ENCODE peak calls at places on chromosomes 7 and 10, in seven cellular contexts. T is GM23248, S is pancreas, O is neuronal stem cell, M is fibroblast of lung, H is psoas muscle, Q is right atrium auricular region. U is an unnamed sample.

GRCh38 chr10:3749597-3750351 is 35.2 kb downstream of the KLF6 start:
- DNase-seq in S (no peak), T (peak; percentile 80), O (no peak), M (peak; percentile 70), Q (no peak), H (peak; percentile 48), U (no peak)

GRCh38 chr7:75638607-75639070 is 100.1 kb downstream of the HIP1 start:
- DNase-seq in M (peak; percentile 48), H (peak; percentile 53), O (peak; percentile 63), Q (peak; percentile 66), S (no peak), T (peak; percentile 83), U (peak; percentile 62)

GRCh38 chr7:156639426-156640256 is 933 bp upstream of the RNF32 start:
- DNase-seq in H (no peak), M (peak; percentile 10), S (peak; percentile 27), O (no peak), Q (no peak), T (peak; percentile 44), U (no peak)

GRCh38 chr7:95472521-95473160 is 13.1 kb upstream of the ASB4 start:
- DNase-seq in Q (no peak), M (peak; percentile 64), T (peak; percentile 70), S (no peak), H (no peak), O (no peak), U (no peak)

GRCh38 chr7:115984105-115984504 is 46.5 kb downstream of the TFEC start:
- DNase-seq in O (no peak), T (peak; percentile 32), Q (no peak), S (no peak), M (peak; percentile 7), H (no peak), U (no peak)

GRCh38 chr7:118862733-118863132 is 638.2 kb downstream of the ANKRD7 start:
- DNase-seq in O (no peak), H (no peak), M (no peak), T (no peak), S (no peak), Q (no peak), U (no peak)

GRCh38 chr10:67760272-67760671 is 64.3 kb upstream of the CTNNA3 start:
- DNase-seq in H (no peak), O (no peak), Q (no peak), S (no peak), T (no peak), M (no peak), U (no peak)

GRCh38 chr10:116765549-116766162 is 23.3 kb upstream of the HSPA12A start:
- DNase-seq in T (no peak), O (no peak), S (no peak), Q (no peak), H (no peak), M (no peak), U (peak; percentile 69)

GRCh38 chr7:43790834-43791233 is 32.4 kb downstream of the BLVRA start:
- DNase-seq in T (no peak), S (no peak), H (no peak), O (no peak), Q (no peak), M (no peak), U (no peak)

GRCh38 chr10:50417906-50418697 is 166.8 kb upstream of the ASAH2 start:
- DNase-seq in T (peak; percentile 96), O (peak; percentile 38), M (peak; percentile 91), Q (peak; percentile 80), H (peak; percentile 81), S (peak; percentile 23), U (peak; percentile 59)

GRCh38 chr10:50417486-50417905 is 166.2 kb upstream of the ASAH2 start:
- DNase-seq in S (no peak), T (peak; percentile 60), H (no peak), Q (no peak), O (no peak), M (no peak), U (no peak)

GRCh38 chr10:50419756-50420155 is 168.4 kb upstream of the ASAH2 start:
- DNase-seq in M (no peak), H (no peak), Q (no peak), O (no peak), T (peak; percentile 20), S (no peak), U (no peak)

GRCh38 chr10:50420166-50420565 is 168.8 kb upstream of the ASAH2 start:
- DNase-seq in M (no peak), T (no peak), H (no peak), S (no peak), O (no peak), Q (no peak), U (no peak)

DNA sequence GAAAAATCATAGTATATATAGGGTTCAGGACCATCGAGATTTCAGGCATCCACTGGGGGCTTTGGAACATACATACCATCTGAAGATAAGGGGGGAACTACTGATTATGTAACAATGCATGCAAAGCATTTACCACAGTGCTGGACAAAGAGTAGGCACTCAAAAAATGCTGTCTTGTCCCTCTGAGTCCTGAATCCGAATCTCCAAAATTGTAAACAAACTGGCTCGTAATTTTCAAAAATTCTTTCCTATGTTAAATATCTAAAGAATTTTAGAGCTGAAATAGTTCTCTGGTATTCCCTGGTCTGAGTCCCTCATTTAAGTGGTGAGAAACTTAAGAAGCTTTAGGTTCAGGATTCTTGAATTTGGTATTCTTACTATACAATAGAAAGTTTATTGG is 167.8 kb upstream of the ASAH2 start:
- DNase-seq in T (no peak), O (no peak), M (no peak), S (no peak), Q (no peak), H (no peak), U (no peak)
- H3K27ac ChIP-seq in T (peak overlapping the region; percentile 73), O (no peak overlapping the region), M (peak overlapping the region; percentile 90), S (no peak overlapping the region), Q (no peak overlapping the region), H (no peak overlapping the region), U (no peak overlapping the region)

GRCh38 chr10:132409667-132410028 is 12.6 kb downstream of the PWWP2B start:
- DNase-seq in T (no peak), M (no peak), Q (no peak), O (no peak), S (no peak), H (no peak), U (no peak)
- H3K27ac ChIP-seq in T (no peak overlapping the region), M (no peak overlapping the region), Q (no peak overlapping the region), O (no peak overlapping the region), S (peak overlapping the region; percentile 99), H (no peak overlapping the region), U (no peak overlapping the region)

GRCh38 chr10:53886325-53887300 is 914.4 kb downstream of the PCDH15 start:
- DNase-seq in O (no peak), S (no peak), H (no peak), T (no peak), M (no peak), Q (no peak), U (no peak)
- H3K27ac ChIP-seq in O (no peak overlapping the region), S (no peak overlapping the region), H (no peak overlapping the region), T (no peak overlapping the region), M (no peak overlapping the region), Q (no peak overlapping the region), U (no peak overlapping the region)

GRCh38 chr10:75063461-75064230 is 47.8 kb upstream of the SAMD8 start:
- DNase-seq in Q (no peak), T (no peak), M (no peak), O (no peak), H (no peak), S (no peak), U (no peak)

GRCh38 chr10:75065081-75065480 is 46.4 kb upstream of the SAMD8 start:
- DNase-seq in S (no peak), O (no peak), T (no peak), M (no peak), H (no peak), Q (no peak), U (no peak)

GRCh38 chr10:75062900-75063299 is 48.6 kb upstream of the SAMD8 start:
- DNase-seq in Q (no peak), M (no peak), O (no peak), H (no peak), S (no peak), T (no peak), U (no peak)

GRCh38 chr10:75061709-75062108 is 49.7 kb upstream of the SAMD8 start:
- DNase-seq in T (no peak), M (no peak), O (no peak), Q (no peak), S (no peak), H (no peak), U (no peak)

GRCh38 chr10:75062191-75062849 is 49.1 kb upstream of the SAMD8 start:
- DNase-seq in H (peak; percentile 52), Q (no peak), M (peak; percentile 90), O (no peak), S (no peak), T (peak; percentile 78), U (no peak)
- H3K27ac ChIP-seq in H (peak overlapping the region; percentile 59), Q (peak overlapping the region; percentile 29), M (no peak overlapping the region), O (no peak overlapping the region), S (no peak overlapping the region), T (peak overlapping the region; percentile 47), U (no peak overlapping the region)

DNA sequence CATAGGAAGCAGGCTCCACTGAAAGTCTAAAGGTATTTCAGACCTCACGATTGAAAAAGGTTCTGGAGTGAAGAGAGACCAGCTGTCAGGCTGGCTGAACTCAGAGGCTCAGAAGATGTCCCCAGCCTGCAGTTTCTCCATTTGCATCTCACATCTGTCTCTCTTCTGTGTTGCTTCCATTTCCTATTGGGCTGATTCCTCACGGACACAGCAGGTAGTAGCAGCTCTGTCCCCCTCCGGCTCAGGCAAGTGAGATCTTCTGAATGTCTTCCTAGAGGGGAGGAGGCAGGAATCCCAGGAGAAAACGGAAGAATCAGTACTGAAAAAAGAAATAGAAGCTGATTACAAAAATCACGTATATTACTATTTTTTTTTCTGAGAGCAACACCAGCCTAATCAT is 274.1 kb upstream of the COBL start:
- DNase-seq in M (no peak), Q (no peak), O (no peak), T (no peak), S (no peak), H (no peak), U (no peak)
- H3K27ac ChIP-seq in M (no peak overlapping the region), Q (no peak overlapping the region), O (no peak overlapping the region), T (no peak overlapping the region), S (no peak overlapping the region), H (no peak overlapping the region), U (no peak overlapping the region)

DNA sequence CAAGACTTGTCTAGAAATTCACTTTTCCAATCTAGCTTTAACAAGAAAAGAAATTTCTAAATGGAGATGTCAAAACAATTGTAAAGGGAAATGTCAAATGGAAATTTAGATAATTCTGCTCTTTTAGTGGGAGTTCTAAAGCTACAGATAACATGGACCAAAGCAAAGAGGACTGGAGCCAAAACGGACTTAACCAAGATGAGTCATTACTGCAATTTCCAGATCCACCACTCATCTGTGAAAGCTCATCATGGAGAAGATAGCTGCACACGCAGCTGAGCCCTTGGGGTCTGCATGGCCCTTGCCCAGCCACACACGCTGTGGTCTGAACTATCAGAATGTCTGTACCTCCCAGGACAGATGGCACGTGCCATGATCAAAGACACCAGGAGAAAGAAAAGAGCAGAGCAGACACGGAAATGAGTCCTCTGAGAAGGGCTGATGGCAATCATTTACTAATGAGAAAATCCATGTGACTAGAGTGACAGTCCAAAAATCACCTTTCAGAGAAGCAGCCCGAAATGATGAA is 178.0 kb upstream of the MGMT start:
- DNase-seq in T (no peak), S (no peak), Q (no peak), H (no peak), M (no peak), O (no peak), U (no peak)
- H3K27ac ChIP-seq in T (no peak overlapping the region), S (no peak overlapping the region), Q (no peak overlapping the region), H (no peak overlapping the region), M (no peak overlapping the region), O (no peak overlapping the region), U (no peak overlapping the region)

DNA sequence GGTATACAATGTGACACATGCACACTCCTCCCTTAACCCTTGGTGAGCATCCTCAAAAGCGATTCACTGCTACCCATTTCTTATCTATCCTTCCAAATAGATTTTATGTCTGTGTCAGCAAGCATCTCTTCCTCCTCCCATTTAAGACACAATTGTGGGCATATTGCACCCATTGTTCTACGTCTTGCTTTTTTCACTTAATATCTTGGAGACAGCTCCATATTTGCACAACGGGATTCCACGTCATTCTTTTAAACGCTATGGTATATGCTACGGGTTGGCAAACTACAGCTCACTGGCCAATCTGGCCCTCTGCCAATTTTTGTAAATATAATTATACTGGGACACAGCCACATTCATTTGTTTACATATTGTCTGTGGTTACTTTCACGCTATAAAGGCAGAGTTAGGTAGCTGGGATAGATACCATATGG is 88.6 kb downstream of the RNF216 start:
- DNase-seq in O (no peak), T (peak; percentile 85), M (peak; percentile 78), H (no peak), S (no peak), Q (no peak), U (no peak)
- H3K27ac ChIP-seq in O (no peak overlapping the region), T (peak overlapping the region; percentile 99), M (peak overlapping the region; percentile 89), H (peak overlapping the region; percentile 77), S (no peak overlapping the region), Q (peak overlapping the region; percentile 93), U (peak overlapping the region; percentile 53)

U was measured in substantia nigra.